ENCODE peak calls at places on chromosomes 5 and 9, in six cellular contexts. One of them, this sample, is unnamed.

GRCh38 chr9:136056546-136057235 is 38.4 kb downstream of the NACC2 start:
- DNase-seq in D721Med: no peak
- DNase-seq in GM06990: peak; percentile 0
- DNase-seq in NAMALWA: no peak
- DNase-seq in hepatocyte: no peak
- DNase-seq in NCI-H345: no peak
- DNase-seq in this sample: no peak

GRCh38 chr5:81006955-81007636 is 46.9 kb downstream of the RASGRF2 start:
- DNase-seq in NCI-H345: no peak
- DNase-seq in NAMALWA: no peak
- DNase-seq in GM06990: no peak
- DNase-seq in D721Med: no peak
- DNase-seq in hepatocyte: no peak
- DNase-seq in this sample: no peak

GRCh38 chr9:2824564-2824963 is 19.3 kb downstream of the PUM3 start:
- DNase-seq in NAMALWA: peak; percentile 18
- DNase-seq in GM06990: no peak
- DNase-seq in hepatocyte: no peak
- DNase-seq in NCI-H345: no peak
- DNase-seq in D721Med: no peak
- DNase-seq in this sample: no peak

GRCh38 chr5:22500521-22500920 is 352.6 kb downstream of the CDH12 start:
- DNase-seq in hepatocyte: no peak
- DNase-seq in D721Med: no peak
- DNase-seq in GM06990: no peak
- DNase-seq in NAMALWA: no peak
- DNase-seq in NCI-H345: no peak
- DNase-seq in this sample: no peak

GRCh38 chr5:68730220-68731010 is 363.4 kb upstream of the SLC30A5 start:
- DNase-seq in NAMALWA: no peak
- DNase-seq in hepatocyte: peak; percentile 62
- DNase-seq in GM06990: no peak
- DNase-seq in NCI-H345: no peak
- DNase-seq in D721Med: no peak
- DNase-seq in this sample: peak; percentile 91

GRCh38 chr9:98207606-98208005 is 15.2 kb upstream of the CORO2A start:
- DNase-seq in D721Med: no peak
- DNase-seq in hepatocyte: no peak
- DNase-seq in NAMALWA: no peak
- DNase-seq in NCI-H345: no peak
- DNase-seq in GM06990: no peak
- DNase-seq in this sample: no peak

GRCh38 chr5:20524956-20525529 is 537.0 kb upstream of the CDH18 start:
- DNase-seq in hepatocyte: no peak
- DNase-seq in NAMALWA: no peak
- DNase-seq in NCI-H345: no peak
- DNase-seq in GM06990: no peak
- DNase-seq in D721Med: no peak
- DNase-seq in this sample: no peak

GRCh38 chr9:73200694-73201432 is 49.2 kb downstream of the ANXA1 start:
- DNase-seq in hepatocyte: peak; percentile 59
- DNase-seq in NAMALWA: peak; percentile 64
- DNase-seq in D721Med: no peak
- DNase-seq in GM06990: no peak
- DNase-seq in NCI-H345: peak; percentile 13
- DNase-seq in this sample: peak; percentile 45

GRCh38 chr5:401216-402034 is 41.6 kb upstream of the EXOC3 start:
- DNase-seq in NCI-H345: no peak
- DNase-seq in hepatocyte: no peak
- DNase-seq in D721Med: no peak
- DNase-seq in NAMALWA: no peak
- DNase-seq in GM06990: no peak
- DNase-seq in this sample: no peak

GRCh38 chr5:84014966-84015365 is 294.3 kb upstream of the HAPLN1 start:
- DNase-seq in D721Med: no peak
- DNase-seq in GM06990: no peak
- DNase-seq in NAMALWA: no peak
- DNase-seq in hepatocyte: no peak
- DNase-seq in NCI-H345: no peak
- DNase-seq in this sample: no peak

GRCh38 chr5:112707187-112708179 is 30.2 kb upstream of the APC start:
- DNase-seq in NAMALWA: peak; percentile 99
- DNase-seq in GM06990: peak; percentile 93
- DNase-seq in hepatocyte: peak; percentile 100
- DNase-seq in NCI-H345: peak; percentile 97
- DNase-seq in D721Med: peak; percentile 90
- DNase-seq in this sample: peak; percentile 100

GRCh38 chr9:93962041-93962440 is 6.9 kb upstream of the BARX1 start:
- DNase-seq in hepatocyte: no peak
- DNase-seq in D721Med: no peak
- DNase-seq in NCI-H345: no peak
- DNase-seq in NAMALWA: no peak
- DNase-seq in GM06990: no peak
- DNase-seq in this sample: no peak

GRCh38 chr9:95085861-95086563 is 231.5 kb downstream of the FANCC start:
- DNase-seq in D721Med: no peak
- DNase-seq in NCI-H345: no peak
- DNase-seq in GM06990: no peak
- DNase-seq in hepatocyte: no peak
- DNase-seq in NAMALWA: no peak
- DNase-seq in this sample: no peak

GRCh38 chr9:132042324-132042723 is 37.3 kb downstream of the MED27 start:
- DNase-seq in NCI-H345: no peak
- DNase-seq in hepatocyte: no peak
- DNase-seq in GM06990: no peak
- DNase-seq in D721Med: no peak
- DNase-seq in NAMALWA: no peak
- DNase-seq in this sample: peak; percentile 92

GRCh38 chr9:110578896-110579752 is at the start of gene SVEP1:
- DNase-seq in D721Med: no peak
- DNase-seq in NAMALWA: no peak
- DNase-seq in GM06990: peak; percentile 22
- DNase-seq in NCI-H345: peak; percentile 59
- DNase-seq in hepatocyte: peak; percentile 58
- DNase-seq in this sample: peak; percentile 41

GRCh38 chr9:125932012-125932411 is 184.8 kb downstream of the PBX3 start:
- DNase-seq in hepatocyte: peak; percentile 71
- DNase-seq in NAMALWA: no peak
- DNase-seq in NCI-H345: no peak
- DNase-seq in GM06990: no peak
- DNase-seq in D721Med: no peak
- DNase-seq in this sample: peak; percentile 94

GRCh38 chr5:1204693-1205242 is 3.4 kb downstream of the SLC6A19 start:
- DNase-seq in NCI-H345: no peak
- DNase-seq in GM06990: no peak
- DNase-seq in NAMALWA: peak; percentile 57
- DNase-seq in hepatocyte: peak; percentile 88
- DNase-seq in D721Med: no peak
- DNase-seq in this sample: peak; percentile 27

GRCh38 chr5:6703791-6704190 is 9.4 kb upstream of the TENT4A start:
- DNase-seq in D721Med: no peak
- DNase-seq in NAMALWA: no peak
- DNase-seq in hepatocyte: no peak
- DNase-seq in NCI-H345: no peak
- DNase-seq in GM06990: no peak
- DNase-seq in this sample: peak; percentile 24

GRCh38 chr9:136225748-136226679 is 19.6 kb downstream of the QSOX2 start:
- DNase-seq in GM06990: peak; percentile 74
- DNase-seq in hepatocyte: peak; percentile 80
- DNase-seq in D721Med: no peak
- DNase-seq in NCI-H345: peak; percentile 57
- DNase-seq in NAMALWA: peak; percentile 96
- DNase-seq in this sample: peak; percentile 70

GRCh38 chr5:75656311-75657003 is 45.2 kb downstream of the ANKDD1B start:
- DNase-seq in GM06990: no peak
- DNase-seq in hepatocyte: no peak
- DNase-seq in NAMALWA: no peak
- DNase-seq in D721Med: no peak
- DNase-seq in NCI-H345: peak; percentile 74
- DNase-seq in this sample: peak; percentile 67

GRCh38 chr9:120344230-120344629 is 235.7 kb downstream of the CDK5RAP2 start:
- DNase-seq in NCI-H345: no peak
- DNase-seq in D721Med: no peak
- DNase-seq in GM06990: no peak
- DNase-seq in NAMALWA: no peak
- DNase-seq in hepatocyte: peak; percentile 23
- DNase-seq in this sample: peak; percentile 69